ENCODE peak calls at places on chromosomes 6 and 20, in nine cellular contexts. One of them, this sample, is unnamed.

GRCh38 chr20:47711046-47711752 is 74.1 kb downstream of the SULF2 start:
- DNase-seq in PC-3: no peak
- DNase-seq in psoas muscle: no peak
- DNase-seq in OCI-LY7: no peak
- DNase-seq in DND-41: no peak
- DNase-seq in breast epithelium: no peak
- DNase-seq in GM12878: no peak
- DNase-seq in CD4-positive, alpha-beta memory T cell: no peak
- DNase-seq in body of pancreas: peak
- DNase-seq in this sample: no peak

GRCh38 chr6:45491874-45492273 is 114.1 kb upstream of the SUPT3H start:
- DNase-seq in PC-3: no peak
- DNase-seq in psoas muscle: no peak
- DNase-seq in OCI-LY7: no peak
- DNase-seq in DND-41: no peak
- DNase-seq in breast epithelium: no peak
- DNase-seq in GM12878: no peak
- DNase-seq in CD4-positive, alpha-beta memory T cell: no peak
- DNase-seq in body of pancreas: no peak
- DNase-seq in this sample: no peak

GRCh38 chr6:140366991-140367390 is 992.5 kb upstream of the CITED2 start:
- DNase-seq in PC-3: peak
- DNase-seq in psoas muscle: no peak
- DNase-seq in OCI-LY7: no peak
- DNase-seq in DND-41: no peak
- DNase-seq in breast epithelium: no peak
- DNase-seq in GM12878: no peak
- DNase-seq in CD4-positive, alpha-beta memory T cell: no peak
- DNase-seq in body of pancreas: no peak
- DNase-seq in this sample: no peak

GRCh38 chr20:252801-253200 is 4.7 kb upstream of the DEFB132 start:
- DNase-seq in PC-3: no peak
- DNase-seq in psoas muscle: no peak
- DNase-seq in OCI-LY7: no peak
- DNase-seq in DND-41: no peak
- DNase-seq in breast epithelium: no peak
- DNase-seq in GM12878: no peak
- DNase-seq in CD4-positive, alpha-beta memory T cell: no peak
- DNase-seq in body of pancreas: no peak
- DNase-seq in this sample: no peak

GRCh38 chr6:53593001-53593488 is 48.1 kb upstream of the GCLC start:
- DNase-seq in PC-3: peak
- DNase-seq in psoas muscle: no peak
- DNase-seq in OCI-LY7: no peak
- DNase-seq in DND-41: no peak
- DNase-seq in breast epithelium: no peak
- DNase-seq in GM12878: no peak
- DNase-seq in CD4-positive, alpha-beta memory T cell: no peak
- DNase-seq in body of pancreas: no peak
- DNase-seq in this sample: no peak

GRCh38 chr6:89410231-89411018 is 1.6 kb downstream of the RRAGD start:
- DNase-seq in PC-3: no peak
- DNase-seq in psoas muscle: no peak
- DNase-seq in OCI-LY7: peak
- DNase-seq in DND-41: no peak
- DNase-seq in breast epithelium: no peak
- DNase-seq in GM12878: no peak
- DNase-seq in CD4-positive, alpha-beta memory T cell: no peak
- DNase-seq in body of pancreas: no peak
- DNase-seq in this sample: peak

GRCh38 chr20:49447946-49448809 is 34.3 kb downstream of the KCNB1 start:
- DNase-seq in PC-3: no peak
- DNase-seq in psoas muscle: peak
- DNase-seq in OCI-LY7: no peak
- DNase-seq in DND-41: no peak
- DNase-seq in breast epithelium: no peak
- DNase-seq in GM12878: no peak
- DNase-seq in CD4-positive, alpha-beta memory T cell: no peak
- DNase-seq in body of pancreas: no peak
- DNase-seq in this sample: no peak

GRCh38 chr20:59598625-59599310 is 5.6 kb upstream of the PHACTR3 start:
- DNase-seq in PC-3: peak
- DNase-seq in psoas muscle: no peak
- DNase-seq in OCI-LY7: peak
- DNase-seq in DND-41: peak
- DNase-seq in breast epithelium: no peak
- DNase-seq in GM12878: peak
- DNase-seq in CD4-positive, alpha-beta memory T cell: no peak
- DNase-seq in body of pancreas: peak
- DNase-seq in this sample: no peak

GRCh38 chr20:47097691-47098622 is 203.3 kb downstream of the EYA2 start:
- DNase-seq in PC-3: no peak
- DNase-seq in psoas muscle: no peak
- DNase-seq in OCI-LY7: no peak
- DNase-seq in DND-41: no peak
- DNase-seq in breast epithelium: peak
- DNase-seq in GM12878: no peak
- DNase-seq in CD4-positive, alpha-beta memory T cell: no peak
- DNase-seq in body of pancreas: no peak
- DNase-seq in this sample: no peak

GRCh38 chr6:90274481-90275030 is 22.1 kb downstream of the BACH2 start:
- DNase-seq in PC-3: no peak
- DNase-seq in psoas muscle: no peak
- DNase-seq in OCI-LY7: peak
- DNase-seq in DND-41: peak
- DNase-seq in breast epithelium: peak
- DNase-seq in GM12878: no peak
- DNase-seq in CD4-positive, alpha-beta memory T cell: peak
- DNase-seq in body of pancreas: no peak
- DNase-seq in this sample: no peak

GRCh38 chr20:44370639-44371218 is 15.2 kb downstream of the HNF4A start:
- DNase-seq in PC-3: peak
- DNase-seq in psoas muscle: no peak
- DNase-seq in OCI-LY7: no peak
- DNase-seq in DND-41: no peak
- DNase-seq in breast epithelium: no peak
- DNase-seq in GM12878: no peak
- DNase-seq in CD4-positive, alpha-beta memory T cell: no peak
- DNase-seq in body of pancreas: peak
- DNase-seq in this sample: no peak

GRCh38 chr6:35524380-35525020 is 11.8 kb upstream of the TULP1 start:
- DNase-seq in PC-3: no peak
- DNase-seq in psoas muscle: no peak
- DNase-seq in OCI-LY7: no peak
- DNase-seq in DND-41: no peak
- DNase-seq in breast epithelium: no peak
- DNase-seq in GM12878: no peak
- DNase-seq in CD4-positive, alpha-beta memory T cell: no peak
- DNase-seq in body of pancreas: no peak
- DNase-seq in this sample: no peak

GRCh38 chr6:157527471-157527907 is 146.5 kb downstream of the ZDHHC14 start:
- DNase-seq in PC-3: no peak
- DNase-seq in psoas muscle: no peak
- DNase-seq in OCI-LY7: peak
- DNase-seq in DND-41: no peak
- DNase-seq in breast epithelium: no peak
- DNase-seq in GM12878: peak
- DNase-seq in CD4-positive, alpha-beta memory T cell: no peak
- DNase-seq in body of pancreas: no peak
- DNase-seq in this sample: no peak

GRCh38 chr6:105618247-105618646 is 215.4 kb upstream of the PREP start:
- DNase-seq in PC-3: no peak
- DNase-seq in psoas muscle: no peak
- DNase-seq in OCI-LY7: no peak
- DNase-seq in DND-41: no peak
- DNase-seq in breast epithelium: no peak
- DNase-seq in GM12878: no peak
- DNase-seq in CD4-positive, alpha-beta memory T cell: no peak
- DNase-seq in body of pancreas: no peak
- DNase-seq in this sample: no peak

GRCh38 chr20:63035284-63036185 is 28.8 kb upstream of the BHLHE23 start:
- DNase-seq in PC-3: no peak
- DNase-seq in psoas muscle: no peak
- DNase-seq in OCI-LY7: no peak
- DNase-seq in DND-41: no peak
- DNase-seq in breast epithelium: no peak
- DNase-seq in GM12878: no peak
- DNase-seq in CD4-positive, alpha-beta memory T cell: peak
- DNase-seq in body of pancreas: no peak
- DNase-seq in this sample: no peak

GRCh38 chr20:36835453-36836198 is 40.3 kb upstream of the TLDC2 start:
- DNase-seq in PC-3: peak
- DNase-seq in psoas muscle: peak
- DNase-seq in OCI-LY7: peak
- DNase-seq in DND-41: peak
- DNase-seq in breast epithelium: peak
- DNase-seq in GM12878: peak
- DNase-seq in CD4-positive, alpha-beta memory T cell: peak
- DNase-seq in body of pancreas: peak
- DNase-seq in this sample: peak

DNA sequence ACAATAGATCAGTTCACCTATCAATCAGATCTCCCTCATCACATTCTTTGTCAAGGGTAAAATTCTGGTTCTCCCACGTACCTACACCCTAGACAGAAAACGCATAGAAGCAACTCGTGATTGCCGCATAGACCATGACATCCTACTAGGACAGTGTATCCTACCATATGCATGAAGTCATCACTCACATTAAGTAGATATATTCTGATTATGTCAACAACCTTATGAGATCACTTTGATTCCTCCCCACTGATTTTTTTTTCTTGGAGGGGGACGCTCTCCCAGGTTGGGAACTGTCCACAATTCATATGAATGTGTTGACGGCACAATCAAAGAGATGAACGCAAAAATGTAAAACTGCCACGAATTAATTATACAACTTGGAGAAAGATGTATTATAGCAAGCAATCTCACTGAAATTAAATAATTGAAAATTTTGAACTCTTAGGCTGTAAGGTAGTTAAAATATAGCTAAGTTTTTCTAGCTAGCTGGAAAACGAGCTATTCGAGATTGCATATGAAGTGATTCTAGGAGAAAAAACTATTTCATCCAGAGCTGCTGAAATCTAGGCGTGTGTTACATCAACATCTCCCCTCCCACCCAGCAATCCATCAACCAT is 82.5 kb upstream of the CCDC28A start:
- DNase-seq in PC-3: no peak
- DNase-seq in psoas muscle: no peak
- DNase-seq in OCI-LY7: no peak
- DNase-seq in DND-41: no peak
- DNase-seq in breast epithelium: no peak
- DNase-seq in GM12878: no peak
- DNase-seq in CD4-positive, alpha-beta memory T cell: no peak
- DNase-seq in body of pancreas: no peak
- DNase-seq in this sample: no peak
- H3K4me3 ChIP-seq in PC-3: peak
- H3K4me3 ChIP-seq in psoas muscle: peak
- H3K4me3 ChIP-seq in OCI-LY7: no peak
- H3K4me3 ChIP-seq in DND-41: no peak
- H3K4me3 ChIP-seq in breast epithelium: peak
- H3K4me3 ChIP-seq in GM12878: no peak
- H3K4me3 ChIP-seq in CD4-positive, alpha-beta memory T cell: no peak
- H3K4me3 ChIP-seq in body of pancreas: no peak
- H3K4me3 ChIP-seq in this sample: peak

DNA sequence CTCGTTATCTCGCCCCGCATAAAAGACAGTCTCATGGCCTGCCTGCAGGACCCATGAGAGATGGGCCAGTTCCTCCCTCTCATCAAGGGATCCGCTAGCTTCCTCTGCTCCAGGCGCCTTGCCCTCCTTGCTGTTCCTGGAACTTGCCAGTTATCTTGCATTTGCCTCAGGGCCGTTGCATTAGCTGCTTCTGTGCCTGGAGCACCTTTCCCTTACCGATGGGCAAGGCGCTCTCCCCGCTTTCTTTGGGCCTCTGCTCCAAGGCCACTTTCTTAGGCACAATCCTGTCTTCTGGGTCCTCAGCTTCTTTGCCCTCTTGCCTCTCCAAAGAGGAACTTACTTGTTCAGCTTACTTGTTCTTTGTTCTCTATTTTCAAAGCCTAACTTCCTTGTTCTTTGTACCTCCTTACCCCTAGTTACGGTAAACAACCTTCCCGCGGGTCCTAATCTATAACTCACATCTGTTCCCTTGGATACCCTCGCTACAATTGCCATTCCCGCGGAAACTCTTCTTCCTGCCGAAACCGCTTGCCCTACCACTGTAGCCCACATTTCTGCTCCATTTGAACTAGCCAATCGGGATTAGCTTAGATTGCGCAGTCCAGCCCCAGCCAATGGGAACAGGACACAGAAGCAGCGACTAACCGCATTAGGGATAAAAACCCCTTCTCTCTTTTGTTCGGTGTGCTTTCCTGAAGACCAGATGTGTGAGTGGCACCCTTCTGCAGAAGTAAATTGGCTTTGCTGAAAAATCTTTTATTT is 887 bp upstream of the NSFL1C start:
- DNase-seq in PC-3: no peak
- DNase-seq in psoas muscle: no peak
- DNase-seq in OCI-LY7: no peak
- DNase-seq in DND-41: no peak
- DNase-seq in breast epithelium: peak
- DNase-seq in GM12878: no peak
- DNase-seq in CD4-positive, alpha-beta memory T cell: no peak
- DNase-seq in body of pancreas: peak
- DNase-seq in this sample: no peak
- H3K27ac ChIP-seq in PC-3: no peak
- H3K27ac ChIP-seq in psoas muscle: peak
- H3K27ac ChIP-seq in OCI-LY7: no peak
- H3K27ac ChIP-seq in DND-41: no peak
- H3K27ac ChIP-seq in breast epithelium: peak
- H3K27ac ChIP-seq in GM12878: no peak
- H3K27ac ChIP-seq in CD4-positive, alpha-beta memory T cell: peak
- H3K27ac ChIP-seq in body of pancreas: peak
- H3K27ac ChIP-seq in this sample: peak

DNA sequence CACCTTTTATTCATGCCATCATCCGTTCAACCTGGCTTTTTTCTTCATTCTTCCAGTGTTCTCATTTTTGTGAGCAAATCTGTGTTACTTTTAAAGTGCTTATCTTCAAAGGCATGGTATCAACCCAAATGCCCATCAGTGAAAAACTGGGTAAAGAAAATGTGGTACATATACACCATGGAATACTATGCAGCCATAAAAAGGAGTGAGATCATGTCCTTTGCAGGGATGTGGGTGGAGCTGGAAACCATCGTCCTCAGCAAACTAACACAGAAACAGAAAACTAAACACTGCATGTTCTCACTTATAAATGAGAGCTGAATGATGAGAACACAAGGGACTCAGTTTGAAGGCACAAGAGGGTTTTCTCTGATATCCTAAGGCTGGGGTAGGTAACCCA is 130.3 kb downstream of the CCDC170 start:
- DNase-seq in PC-3: no peak
- DNase-seq in psoas muscle: no peak
- DNase-seq in OCI-LY7: no peak
- DNase-seq in DND-41: no peak
- DNase-seq in breast epithelium: no peak
- DNase-seq in GM12878: no peak
- DNase-seq in CD4-positive, alpha-beta memory T cell: no peak
- DNase-seq in body of pancreas: no peak
- DNase-seq in this sample: no peak
- H3K4me3 ChIP-seq in PC-3: no peak
- H3K4me3 ChIP-seq in psoas muscle: no peak
- H3K4me3 ChIP-seq in OCI-LY7: no peak
- H3K4me3 ChIP-seq in DND-41: no peak
- H3K4me3 ChIP-seq in breast epithelium: no peak
- H3K4me3 ChIP-seq in GM12878: no peak
- H3K4me3 ChIP-seq in CD4-positive, alpha-beta memory T cell: no peak
- H3K4me3 ChIP-seq in body of pancreas: no peak
- H3K4me3 ChIP-seq in this sample: no peak

GRCh38 chr20:6123650-6124014 is 802 bp upstream of the FERMT1 start:
- DNase-seq in PC-3: no peak
- DNase-seq in psoas muscle: no peak
- DNase-seq in OCI-LY7: no peak
- DNase-seq in DND-41: no peak
- DNase-seq in breast epithelium: no peak
- DNase-seq in GM12878: no peak
- DNase-seq in CD4-positive, alpha-beta memory T cell: no peak
- DNase-seq in body of pancreas: no peak
- DNase-seq in this sample: no peak
- H3K27ac ChIP-seq in PC-3: peak
- H3K27ac ChIP-seq in psoas muscle: no peak
- H3K27ac ChIP-seq in OCI-LY7: no peak
- H3K27ac ChIP-seq in DND-41: no peak
- H3K27ac ChIP-seq in breast epithelium: no peak
- H3K27ac ChIP-seq in GM12878: no peak
- H3K27ac ChIP-seq in CD4-positive, alpha-beta memory T cell: no peak
- H3K27ac ChIP-seq in body of pancreas: peak
- H3K27ac ChIP-seq in this sample: no peak

This sample was measured in esophagus muscularis mucosa.